ENCODE peak calls at places on chromosomes 5 and 9, in ten cellular contexts. O, T, Z, J, D, W, L, Y, I and G are unnamed samples. For H3K27me3 and H3K36me3, the result is how much of the 10 kb centered on the place peaks cover.

GRCh38 chr9:78272307-78272706 is 24.6 kb upstream of the PSAT1 start:
- DNase-seq in I (no peak), D (no peak), L (no peak), Y (no peak), T (no peak), Z (no peak), O (no peak), J (no peak), W (no peak), G (no peak)

GRCh38 chr5:9170026-9170425 is 375.8 kb downstream of the SEMA5A start:
- DNase-seq in O (no peak), L (no peak), W (no peak), T (no peak), Y (no peak), J (no peak), I (peak), D (no peak), Z (no peak), G (no peak)

GRCh38 chr9:69745716-69746538 is 13.9 kb downstream of the PTAR1 start:
- DNase-seq in I (peak), T (no peak), D (no peak), Y (no peak), W (no peak), J (peak), Z (no peak), L (no peak), O (no peak), G (no peak)

GRCh38 chr5:80931423-80931822 is 28.7 kb upstream of the RASGRF2 start:
- DNase-seq in J (peak), W (no peak), O (no peak), T (no peak), Y (no peak), I (no peak), D (no peak), Z (no peak), L (no peak), G (no peak)

GRCh38 chr9:110752766-110753165 is 84.2 kb downstream of the MUSK start:
- DNase-seq in O (peak), I (peak), L (no peak), D (no peak), Y (no peak), W (no peak), J (peak), Z (no peak), T (no peak), G (no peak)

GRCh38 chr9:135591491-135592330 is 30.2 kb downstream of the PAEP start:
- DNase-seq in L (no peak), Y (no peak), Z (no peak), D (no peak), J (no peak), O (no peak), T (no peak), I (no peak), W (no peak), G (peak)

GRCh38 chr9:91412895-91413294 is 10.7 kb downstream of the NFIL3 start:
- DNase-seq in J (no peak), T (no peak), L (no peak), Y (no peak), Z (no peak), W (no peak), D (no peak), O (no peak), I (no peak), G (no peak)

GRCh38 chr9:95101326-95101725 is 216.2 kb downstream of the FANCC start:
- DNase-seq in Z (no peak), O (no peak), I (peak), T (no peak), W (no peak), L (no peak), J (no peak), Y (no peak), D (no peak), G (no peak)

GRCh38 chr9:126805546-126806262 is 864 bp downstream of the ZBTB43 start:
- DNase-seq in T (peak), D (peak), L (peak), Y (peak), J (peak), Z (peak), I (peak), O (no peak), W (peak), G (no peak)

GRCh38 chr9:5188060-5188707 is 2.7 kb upstream of the INSL6 start:
- DNase-seq in I (no peak), D (no peak), W (no peak), J (no peak), Y (no peak), Z (no peak), L (no peak), T (no peak), O (no peak), G (no peak)

DNA sequence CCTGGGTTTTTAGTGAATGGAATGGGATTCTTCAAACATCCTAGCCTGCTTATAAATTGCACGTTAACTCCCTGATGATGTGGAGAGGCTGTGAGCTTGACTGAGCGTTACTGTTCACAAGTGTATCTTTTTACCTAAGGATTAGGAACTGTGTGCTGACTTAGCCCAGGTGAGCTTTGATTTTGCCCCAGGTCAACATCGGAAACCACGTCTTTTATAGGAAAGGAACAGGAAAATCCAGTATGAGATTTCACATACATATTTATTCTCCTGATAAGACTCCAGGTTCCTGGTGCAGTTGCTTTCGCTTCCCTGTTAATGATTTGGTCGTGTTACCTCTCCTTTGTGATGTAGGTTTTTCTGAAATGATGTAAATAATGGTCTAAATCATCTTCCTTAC is 103.2 kb upstream of the BASP1 start:
- DNase-seq in L (no peak), D (no peak), I (peak), J (no peak), Y (no peak), Z (no peak), W (no peak), T (no peak), O (no peak), G (no peak)
- H3K4me3 ChIP-seq in L (no peak), D (no peak), I (no peak), J (no peak), Y (no peak), Z (no peak), W (no peak), T (no peak), O (no peak), G (no peak)

GRCh38 chr5:176843673-176844072 is 33.3 kb downstream of the UNC5A start:
- DNase-seq in T (no peak), Y (no peak), L (no peak), D (no peak), W (no peak), Z (no peak), O (no peak), I (no peak), J (no peak), G (no peak)

GRCh38 chr5:176846335-176847140 is 36.2 kb downstream of the UNC5A start:
- DNase-seq in Z (no peak), J (no peak), I (no peak), O (no peak), Y (no peak), L (no peak), W (no peak), T (no peak), D (no peak), G (no peak)

GRCh38 chr5:176844281-176844680 is 33.9 kb downstream of the UNC5A start:
- DNase-seq in O (no peak), D (no peak), J (no peak), W (no peak), I (no peak), Z (no peak), T (no peak), L (no peak), Y (no peak), G (no peak)

GRCh38 chr5:176845392-176845713 is 35.0 kb downstream of the UNC5A start:
- DNase-seq in L (no peak), W (no peak), T (no peak), Y (no peak), I (no peak), Z (no peak), O (no peak), D (no peak), J (no peak), G (no peak)

DNA sequence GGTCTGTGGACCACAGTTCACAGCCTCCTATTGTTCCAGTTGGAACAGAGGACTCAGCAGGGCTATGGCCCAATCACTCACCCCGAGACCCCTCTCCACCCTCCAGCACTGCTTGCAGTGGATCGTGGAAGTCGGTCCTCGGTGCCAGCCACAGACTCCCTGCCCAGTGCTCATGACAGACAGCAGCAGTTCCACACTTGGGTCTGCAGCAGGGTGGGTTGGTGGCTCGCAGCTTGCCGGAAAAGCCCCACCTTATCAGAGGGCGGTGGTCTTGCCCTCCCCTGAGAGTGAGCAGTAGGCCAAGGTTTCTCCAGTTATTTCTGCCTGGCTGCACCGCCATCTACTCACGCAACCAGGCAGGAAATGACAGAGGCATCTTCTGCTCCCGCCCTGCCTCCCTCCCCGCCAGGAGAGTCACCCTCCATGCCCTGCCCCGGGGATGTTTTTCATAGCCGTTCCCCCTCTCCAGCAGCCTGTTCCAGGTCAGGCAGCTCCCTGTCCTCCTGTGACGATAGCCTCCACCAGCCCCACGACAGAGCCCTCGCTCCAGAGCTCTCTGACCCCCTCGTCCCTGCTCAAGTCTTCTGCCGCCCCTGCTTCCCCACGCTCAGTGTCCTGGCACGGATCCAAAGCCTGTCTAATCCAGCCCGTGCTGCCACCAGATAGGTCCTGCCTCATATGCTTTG is 34.5 kb downstream of the UNC5A start:
- DNase-seq in O (no peak), T (no peak), D (no peak), L (no peak), Y (no peak), W (no peak), Z (no peak), J (peak), I (no peak), G (no peak)
- H3K27me3 ChIP-seq in O (under half), T (under half), D (half or more), L (under half), Y (under half), W (half or more), Z (half or more), J (under half), I (under half), G (under half)

DNA sequence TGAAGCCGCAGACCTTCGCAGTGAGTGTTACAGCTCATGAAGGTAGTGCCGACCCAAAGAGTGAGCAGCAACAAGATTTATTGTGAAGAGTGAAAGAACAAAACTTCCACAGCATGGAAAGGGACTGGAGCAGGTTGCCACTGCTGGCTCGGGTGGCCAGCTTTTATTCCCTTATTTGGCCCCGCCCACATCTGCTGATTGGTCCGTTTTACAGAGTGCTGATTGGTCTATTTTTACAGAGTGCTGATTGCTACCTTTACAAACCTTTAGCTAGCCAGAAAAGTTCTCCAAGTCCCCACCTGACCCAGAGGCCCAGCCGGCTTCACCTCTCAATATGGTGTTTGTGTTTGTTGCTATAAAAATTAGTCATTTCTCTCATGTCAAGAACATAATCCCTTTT is 49.7 kb downstream of the RECK start:
- DNase-seq in O (no peak), L (no peak), I (no peak), Z (no peak), Y (no peak), W (no peak), J (no peak), D (no peak), T (no peak), G (no peak)
- H3K36me3 ChIP-seq in O (under half), L (under half), I (under half), Z (half or more), Y (under half), W (under half), J (under half), D (under half), T (under half), G (under half)

DNA sequence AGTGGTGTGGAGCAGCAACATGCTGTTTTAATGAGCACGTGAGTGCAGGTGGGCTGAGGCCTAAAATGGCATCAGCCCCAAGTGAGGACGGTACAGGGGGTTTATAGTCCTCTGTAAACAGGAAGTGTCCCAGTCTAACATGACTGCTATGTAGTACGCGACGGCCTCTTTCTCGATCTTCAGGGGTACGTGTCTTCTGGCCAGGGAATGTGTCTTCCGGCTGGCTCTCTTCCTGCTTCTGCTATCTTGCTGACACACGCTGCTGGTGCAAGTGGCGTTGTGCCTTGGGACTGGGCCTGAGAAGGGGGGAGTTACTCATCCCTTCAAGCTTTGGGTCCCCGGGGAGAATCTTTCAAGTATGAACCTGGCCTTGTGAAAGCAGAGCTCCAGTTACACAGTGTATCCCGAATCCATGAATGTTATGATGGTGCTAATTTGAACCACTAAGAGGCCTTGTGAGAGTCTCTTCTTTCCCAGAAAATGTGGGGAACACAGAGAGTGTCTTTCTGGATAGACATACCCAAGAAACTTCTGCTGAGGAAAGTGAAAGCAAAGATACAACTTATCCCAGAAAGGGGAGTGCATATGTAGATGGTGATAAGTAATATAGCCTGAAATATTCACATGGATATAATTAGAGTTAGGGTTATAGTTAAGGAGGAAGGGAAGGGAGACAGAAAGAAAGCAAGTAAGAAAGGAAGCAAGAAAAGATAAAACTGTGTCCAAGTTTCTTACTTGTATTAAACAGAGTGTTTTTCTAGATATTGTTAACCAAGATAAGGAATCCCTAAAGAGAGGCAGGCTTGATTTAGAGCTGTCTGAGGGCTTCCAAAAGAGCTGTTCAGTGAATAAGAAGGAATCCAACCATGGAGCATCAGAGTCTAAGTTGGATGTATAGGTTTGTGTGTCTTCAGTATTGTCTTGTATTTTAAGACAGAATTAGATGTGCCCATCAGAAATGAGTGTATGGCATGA is 35.5 kb upstream of the ANXA2R start:
- DNase-seq in T (no peak), J (no peak), Y (no peak), O (no peak), Z (peak), D (peak), W (no peak), I (no peak), L (no peak), G (no peak)
- H3K4me3 ChIP-seq in T (no peak), J (no peak), Y (no peak), O (no peak), Z (no peak), D (no peak), W (no peak), I (no peak), L (no peak), G (no peak)

DNA sequence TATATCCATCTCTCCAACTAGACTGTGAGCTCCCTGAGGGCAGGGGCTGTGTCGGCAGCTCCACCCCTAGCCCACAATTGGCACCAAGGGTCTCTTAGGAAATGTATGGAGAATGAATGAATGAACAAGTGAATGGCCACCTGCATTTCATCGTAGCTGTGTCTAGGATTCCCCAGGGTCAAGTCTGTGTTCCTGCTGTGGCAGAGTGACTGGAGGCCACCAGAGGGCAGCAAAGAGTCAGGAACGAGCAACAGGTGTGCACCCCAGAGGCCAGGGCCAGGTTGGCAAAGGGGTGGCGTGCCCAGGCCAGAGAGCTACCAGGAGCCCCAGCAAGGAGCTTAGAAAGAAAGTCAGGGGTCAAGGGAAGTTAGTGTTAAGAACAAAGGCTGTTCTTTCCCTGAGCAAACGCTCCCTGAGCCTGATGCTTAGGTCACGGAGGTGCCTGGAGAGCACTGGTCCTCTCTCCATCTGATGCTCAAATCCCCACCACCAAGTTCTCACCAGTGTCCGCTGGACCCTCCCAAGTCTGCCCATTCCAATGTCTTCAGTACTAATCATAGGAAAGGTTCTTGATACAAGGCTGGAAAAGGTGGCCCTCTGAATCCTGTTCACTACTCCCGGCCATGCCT is 160.7 kb downstream of the PAX5 start:
- DNase-seq in T (peak), L (peak), W (peak), Y (peak), D (peak), I (peak), O (no peak), J (peak), Z (peak), G (peak)
- H3K27me3 ChIP-seq in T (under half), L (under half), W (under half), Y (under half), D (half or more), I (under half), O (under half), J (under half), Z (under half), G (under half)

GRCh38 chr5:15596936-15597335 is 97.0 kb downstream of the FBXL7 start:
- DNase-seq in I (no peak), W (no peak), O (no peak), T (no peak), L (no peak), Y (no peak), D (no peak), Z (no peak), J (no peak), G (no peak)

GRCh38 chr5:15600035-15600434 is 100.1 kb downstream of the FBXL7 start:
- DNase-seq in W (no peak), D (no peak), O (no peak), T (no peak), L (no peak), Y (no peak), J (no peak), I (no peak), Z (no peak), G (no peak)

GRCh38 chr5:15601274-15601673 is 101.3 kb downstream of the FBXL7 start:
- DNase-seq in D (no peak), J (no peak), Y (no peak), L (no peak), T (no peak), W (no peak), O (no peak), I (no peak), Z (no peak), G (no peak)

GRCh38 chr5:15594922-15595568 is 95.1 kb downstream of the FBXL7 start:
- DNase-seq in I (no peak), L (no peak), O (no peak), J (peak), W (no peak), Z (no peak), T (no peak), Y (no peak), D (no peak), G (peak)

GRCh38 chr5:15598294-15598902 is 98.4 kb downstream of the FBXL7 start:
- DNase-seq in W (peak), L (no peak), Z (no peak), I (peak), O (no peak), J (peak), T (no peak), Y (no peak), D (no peak), G (no peak)
- H3K36me3 ChIP-seq in W (under half), L (under half), Z (under half), I (under half), O (under half), J (under half), T (under half), Y (under half), D (under half), G (under half)

GRCh38 chr5:14664270-14665109 is at the start of gene OTULIN:
- DNase-seq in Y (peak), T (peak), D (peak), J (peak), Z (peak), W (peak), L (peak), I (peak), O (no peak), G (peak)

GRCh38 chr5:14665110-14665822 is 748 bp downstream of the OTULIN start:
- DNase-seq in Z (peak), Y (no peak), W (peak), O (no peak), J (no peak), T (no peak), L (peak), D (peak), I (no peak), G (no peak)

GRCh38 chr5:14660836-14661235 is 3.7 kb upstream of the OTULIN start:
- DNase-seq in L (no peak), O (no peak), D (no peak), T (no peak), W (no peak), Z (no peak), J (peak), Y (no peak), I (peak), G (no peak)

GRCh38 chr5:14663734-14664269 is 716 bp upstream of the OTULIN start:
- DNase-seq in Z (no peak), O (no peak), T (peak), J (peak), L (no peak), D (no peak), Y (no peak), W (peak), I (no peak), G (peak)

GRCh38 chr5:14662721-14663120 is 1.8 kb upstream of the OTULIN start:
- DNase-seq in Z (no peak), J (no peak), T (no peak), Y (no peak), O (no peak), W (no peak), I (no peak), L (no peak), D (no peak), G (no peak)
- H3K4me3 ChIP-seq in Z (no peak), J (no peak), T (no peak), Y (peak), O (no peak), W (no peak), I (no peak), L (no peak), D (no peak), G (no peak)

DNA sequence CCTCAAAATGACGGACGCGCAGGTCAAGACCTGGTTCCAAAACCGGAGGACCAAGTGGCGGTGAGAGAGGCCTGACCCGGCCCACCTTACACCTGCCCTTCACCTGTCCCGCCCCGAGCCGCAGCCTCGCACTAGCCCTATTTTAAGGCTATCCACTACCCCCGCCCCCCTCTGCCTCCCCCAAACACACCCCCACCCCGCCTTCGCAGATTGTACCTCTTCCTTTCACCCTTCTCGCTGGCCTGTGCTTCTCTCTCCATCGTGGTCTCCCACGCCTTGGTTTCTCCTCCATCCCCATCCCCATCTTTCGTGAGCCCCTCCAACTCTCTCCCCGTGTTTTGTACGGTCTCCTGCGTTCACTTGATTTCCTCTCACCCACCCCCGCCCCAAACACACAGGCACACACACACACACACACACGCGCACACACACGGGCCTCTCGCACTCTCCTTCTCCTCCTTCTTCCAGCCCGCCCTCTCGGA is 1.3 kb downstream of the TLX3 start:
- DNase-seq in O (no peak), J (no peak), Z (no peak), L (no peak), Y (no peak), T (no peak), I (no peak), D (no peak), W (no peak), G (no peak)
- H3K27me3 ChIP-seq in O (half or more), J (half or more), Z (half or more), L (under half), Y (under half), T (under half), I (half or more), D (half or more), W (under half), G (half or more)